ENCODE peak calls at places on chromosomes 11 and 22, in seven cellular contexts. J is naive thymus-derived CD4-positive, alpha-beta T cell; V is epithelial cell of esophagus; R is fibroblast of lung; P is NCI-H1436; C is PC-3; T is psoas muscle. M is an unnamed sample.

GRCh38 chr11:126655807-126656128 is 300.3 kb downstream of the ST3GAL4 start:
- DNase-seq in J (no peak), V (peak; percentile 54), R (no peak), P (peak; percentile 20), C (peak; percentile 12), T (no peak), M (no peak)

GRCh38 chr22:42257386-42257785 is 13.1 kb downstream of the TCF20 start:
- DNase-seq in J (no peak), V (no peak), R (no peak), P (no peak), C (no peak), T (no peak), M (no peak)

GRCh38 chr11:60912851-60913550 is 957 bp upstream of the TMEM109 start:
- DNase-seq in J (no peak), V (no peak), R (no peak), P (no peak), C (no peak), T (no peak), M (no peak)

GRCh38 chr22:44203203-44203602 is 22.5 kb downstream of the PARVG start:
- DNase-seq in J (no peak), V (no peak), R (no peak), P (no peak), C (no peak), T (no peak), M (no peak)

GRCh38 chr11:1844221-1845094 is 5.7 kb downstream of the TNNI2 start:
- DNase-seq in J (peak; percentile 38), V (peak; percentile 20), R (peak; percentile 24), P (no peak), C (no peak), T (peak; percentile 63), M (no peak)

GRCh38 chr11:66428933-66429332 is 8.1 kb downstream of the NPAS4 start:
- DNase-seq in J (no peak), V (no peak), R (no peak), P (no peak), C (no peak), T (no peak), M (no peak)

GRCh38 chr11:61743486-61744095 is 8.8 kb upstream of the MYRF start:
- DNase-seq in J (no peak), V (no peak), R (no peak), P (no peak), C (no peak), T (no peak), M (no peak)

GRCh38 chr22:23393721-23394320 is 186.3 kb downstream of the IGLL1 start:
- DNase-seq in J (no peak), V (no peak), R (no peak), P (no peak), C (no peak), T (no peak), M (no peak)

GRCh38 chr11:114705280-114706024 is 27.1 kb downstream of the NXPE2 start:
- DNase-seq in J (no peak), V (no peak), R (no peak), P (no peak), C (no peak), T (peak; percentile 36), M (no peak)

GRCh38 chr11:26842883-26843282 is 121.0 kb upstream of the SLC5A12 start:
- DNase-seq in J (no peak), V (no peak), R (no peak), P (no peak), C (no peak), T (no peak), M (no peak)

GRCh38 chr11:130513132-130513531 is 64.7 kb downstream of the ADAMTS15 start:
- DNase-seq in J (no peak), V (no peak), R (peak; percentile 67), P (no peak), C (peak; percentile 38), T (peak; percentile 37), M (no peak)

GRCh38 chr11:46389450-46390330 is 1.9 kb downstream of the CHRM4 start:
- DNase-seq in J (no peak), V (peak; percentile 72), R (peak; percentile 52), P (no peak), C (peak; percentile 75), T (peak; percentile 66), M (peak; percentile 72)

GRCh38 chr22:18954941-18955571 is 19.0 kb upstream of the PRODH start:
- DNase-seq in J (no peak), V (no peak), R (no peak), P (no peak), C (no peak), T (no peak), M (no peak)

GRCh38 chr11:15687342-15687741 is 572.6 kb downstream of the INSC start:
- DNase-seq in J (no peak), V (no peak), R (no peak), P (no peak), C (no peak), T (no peak), M (peak; percentile 19)

GRCh38 chr11:64842851-64843841 is 1.3 kb downstream of the CDC42BPG start:
- DNase-seq in J (no peak), V (peak; percentile 88), R (no peak), P (no peak), C (peak; percentile 81), T (no peak), M (peak; percentile 67)

GRCh38 chr11:93730108-93731107 is 10.9 kb downstream of the TAF1D start:
- DNase-seq in J (no peak), V (no peak), R (no peak), P (no peak), C (no peak), T (no peak), M (no peak)

GRCh38 chr11:132068556-132068955 is 698.1 kb downstream of the NTM start:
- DNase-seq in J (no peak), V (no peak), R (no peak), P (no peak), C (no peak), T (no peak), M (no peak)

GRCh38 chr22:50085211-50085999 is at the start of gene MLC1:
- DNase-seq in J (peak; percentile 8), V (peak; percentile 25), R (peak; percentile 4), P (no peak), C (no peak), T (no peak), M (no peak)

GRCh38 chr11:116073854-116074837 is 569.9 kb upstream of the CADM1 start:
- DNase-seq in J (no peak), V (no peak), R (no peak), P (peak; percentile 33), C (no peak), T (no peak), M (peak; percentile 58)

GRCh38 chr11:115530752-115531151 is 26.5 kb upstream of the CADM1 start:
- DNase-seq in J (no peak), V (no peak), R (no peak), P (no peak), C (no peak), T (no peak), M (no peak)

GRCh38 chr11:117303101-117303500 is 12.0 kb downstream of the BACE1-AS start:
- DNase-seq in J (no peak), V (no peak), R (no peak), P (peak; percentile 67), C (no peak), T (no peak), M (no peak)

GRCh38 chr22:44181033-44181911 is 547 bp downstream of the PARVG start:
- DNase-seq in J (peak; percentile 51), V (no peak), R (no peak), P (no peak), C (peak; percentile 3), T (no peak), M (no peak)

GRCh38 chr11:63952570-63952969 is 13.8 kb downstream of the NAA40 start:
- DNase-seq in J (no peak), V (peak; percentile 75), R (no peak), P (no peak), C (no peak), T (no peak), M (no peak)

GRCh38 chr22:17726561-17727243 is 47.6 kb downstream of the BID start:
- DNase-seq in J (no peak), V (no peak), R (no peak), P (no peak), C (no peak), T (no peak), M (peak; percentile 43)

GRCh38 chr22:44609589-44609988 is 92.4 kb upstream of the PRR5 start:
- DNase-seq in J (no peak), V (no peak), R (no peak), P (no peak), C (no peak), T (no peak), M (no peak)

GRCh38 chr11:93199616-93200015 is 1.8 kb upstream of the SLC36A4 start:
- DNase-seq in J (no peak), V (no peak), R (no peak), P (no peak), C (no peak), T (no peak), M (no peak)

GRCh38 chr11:128488471-128488870 is 98.9 kb downstream of the ETS1 start:
- DNase-seq in J (no peak), V (peak; percentile 91), R (peak; percentile 96), P (no peak), C (peak; percentile 38), T (no peak), M (peak; percentile 45)

GRCh38 chr11:71391786-71392185 is 56.4 kb downstream of the DHCR7 start:
- DNase-seq in J (no peak), V (no peak), R (peak; percentile 5), P (no peak), C (no peak), T (no peak), M (no peak)

GRCh38 chr22:30265851-30266444 is 703 bp downstream of the OSM start:
- DNase-seq in J (peak; percentile 81), V (no peak), R (no peak), P (no peak), C (no peak), T (no peak), M (no peak)

GRCh38 chr11:116515666-116516184 is 257.1 kb downstream of the BUD13 start:
- DNase-seq in J (no peak), V (no peak), R (no peak), P (no peak), C (no peak), T (no peak), M (peak; percentile 2)

GRCh38 chr11:119991022-119991404 is 146.9 kb downstream of the TRIM29 start:
- DNase-seq in J (no peak), V (no peak), R (no peak), P (no peak), C (no peak), T (no peak), M (no peak)

GRCh38 chr11:71449596-71449995 is 1.4 kb upstream of the DHCR7 start:
- DNase-seq in J (no peak), V (peak; percentile 32), R (no peak), P (no peak), C (no peak), T (no peak), M (no peak)

GRCh38 chr11:114892381-114893197 is 214.3 kb downstream of the NXPE2 start:
- DNase-seq in J (no peak), V (no peak), R (no peak), P (no peak), C (no peak), T (no peak), M (peak; percentile 10)

GRCh38 chr22:27531782-27532530 is 269.6 kb downstream of the MN1 start:
- DNase-seq in J (no peak), V (peak; percentile 67), R (peak; percentile 73), P (no peak), C (peak; percentile 30), T (no peak), M (peak; percentile 67)

GRCh38 chr11:84865257-84865656 is 761.9 kb downstream of the DLG2 start:
- DNase-seq in J (no peak), V (no peak), R (no peak), P (no peak), C (peak; percentile 91), T (no peak), M (peak; percentile 53)

GRCh38 chr22:28002863-28003565 is 84.0 kb upstream of the PITPNB start:
- DNase-seq in J (no peak), V (peak; percentile 75), R (no peak), P (no peak), C (no peak), T (no peak), M (no peak)

GRCh38 chr11:72930011-72930410 is 115.8 kb downstream of the ATG16L2 start:
- DNase-seq in J (no peak), V (peak; percentile 16), R (peak; percentile 65), P (peak; percentile 38), C (peak; percentile 37), T (no peak), M (no peak)

GRCh38 chr11:64477675-64478074 is 113.3 kb upstream of the SLC22A12 start:
- DNase-seq in J (no peak), V (no peak), R (no peak), P (no peak), C (no peak), T (no peak), M (no peak)